ENCODE peak calls at places on chromosome 10, in eight cellular contexts. One of them, this sample, is unnamed.
A peak's percentile ranks its signal among the peaks of the same experiment; 100 is the strongest.

GRCh38 chr10:3251172-3251571 is 78.6 kb upstream of the PITRM1 start:
- DNase-seq in DND-41: peak; percentile 52
- DNase-seq in cardiac fibroblast: no peak
- DNase-seq in tibial nerve: no peak
- DNase-seq in type B pancreatic cell: no peak
- DNase-seq in fibroblast of the aortic adventitia: no peak
- DNase-seq in AG10803: no peak
- DNase-seq in OCI-LY7: no peak
- DNase-seq in this sample: no peak

GRCh38 chr10:114957673-114958072 is 19.7 kb downstream of the TRUB1 start:
- DNase-seq in DND-41: no peak
- DNase-seq in cardiac fibroblast: peak; percentile 27
- DNase-seq in tibial nerve: no peak
- DNase-seq in type B pancreatic cell: no peak
- DNase-seq in fibroblast of the aortic adventitia: peak; percentile 38
- DNase-seq in AG10803: peak; percentile 54
- DNase-seq in OCI-LY7: no peak
- DNase-seq in this sample: no peak

GRCh38 chr10:27072436-27073114 is 27.7 kb downstream of the ANKRD26 start:
- DNase-seq in DND-41: peak; percentile 16
- DNase-seq in cardiac fibroblast: peak; percentile 1
- DNase-seq in tibial nerve: no peak
- DNase-seq in type B pancreatic cell: no peak
- DNase-seq in fibroblast of the aortic adventitia: no peak
- DNase-seq in AG10803: no peak
- DNase-seq in OCI-LY7: no peak
- DNase-seq in this sample: no peak

GRCh38 chr10:119177708-119178370 is 773 bp downstream of the PRDX3 start:
- DNase-seq in DND-41: peak; percentile 17
- DNase-seq in cardiac fibroblast: no peak
- DNase-seq in tibial nerve: no peak
- DNase-seq in type B pancreatic cell: no peak
- DNase-seq in fibroblast of the aortic adventitia: no peak
- DNase-seq in AG10803: no peak
- DNase-seq in OCI-LY7: no peak
- DNase-seq in this sample: no peak

GRCh38 chr10:72935358-72935757 is 19.2 kb downstream of the PLA2G12B start:
- DNase-seq in DND-41: no peak
- DNase-seq in cardiac fibroblast: no peak
- DNase-seq in tibial nerve: no peak
- DNase-seq in type B pancreatic cell: no peak
- DNase-seq in fibroblast of the aortic adventitia: no peak
- DNase-seq in AG10803: no peak
- DNase-seq in OCI-LY7: no peak
- DNase-seq in this sample: no peak

GRCh38 chr10:98309366-98310355 is 41.7 kb upstream of the LOXL4 start:
- DNase-seq in DND-41: peak; percentile 8
- DNase-seq in cardiac fibroblast: peak; percentile 87
- DNase-seq in tibial nerve: peak; percentile 67
- DNase-seq in type B pancreatic cell: peak; percentile 84
- DNase-seq in fibroblast of the aortic adventitia: peak; percentile 88
- DNase-seq in AG10803: peak; percentile 83
- DNase-seq in OCI-LY7: peak; percentile 10
- DNase-seq in this sample: peak; percentile 78

GRCh38 chr10:110457851-110458582 is 39.7 kb upstream of the DUSP5 start:
- DNase-seq in DND-41: no peak
- DNase-seq in cardiac fibroblast: no peak
- DNase-seq in tibial nerve: no peak
- DNase-seq in type B pancreatic cell: no peak
- DNase-seq in fibroblast of the aortic adventitia: no peak
- DNase-seq in AG10803: no peak
- DNase-seq in OCI-LY7: peak; percentile 82
- DNase-seq in this sample: no peak

GRCh38 chr10:819326-819725 is 112.2 kb downstream of the LARP4B start:
- DNase-seq in DND-41: no peak
- DNase-seq in cardiac fibroblast: peak; percentile 39
- DNase-seq in tibial nerve: no peak
- DNase-seq in type B pancreatic cell: no peak
- DNase-seq in fibroblast of the aortic adventitia: peak; percentile 62
- DNase-seq in AG10803: peak; percentile 86
- DNase-seq in OCI-LY7: no peak
- DNase-seq in this sample: no peak

GRCh38 chr10:71975891-71976725 is 11.9 kb downstream of the CHST3 start:
- DNase-seq in DND-41: no peak
- DNase-seq in cardiac fibroblast: peak; percentile 71
- DNase-seq in tibial nerve: peak; percentile 59
- DNase-seq in type B pancreatic cell: no peak
- DNase-seq in fibroblast of the aortic adventitia: peak; percentile 73
- DNase-seq in AG10803: peak; percentile 57
- DNase-seq in OCI-LY7: no peak
- DNase-seq in this sample: no peak

GRCh38 chr10:132460691-132461090 is 63.7 kb downstream of the PWWP2B start:
- DNase-seq in DND-41: no peak
- DNase-seq in cardiac fibroblast: no peak
- DNase-seq in tibial nerve: no peak
- DNase-seq in type B pancreatic cell: no peak
- DNase-seq in fibroblast of the aortic adventitia: no peak
- DNase-seq in AG10803: no peak
- DNase-seq in OCI-LY7: no peak
- DNase-seq in this sample: no peak

GRCh38 chr10:88428442-88428841 is 154.7 kb downstream of the RNLS start:
- DNase-seq in DND-41: no peak
- DNase-seq in cardiac fibroblast: no peak
- DNase-seq in tibial nerve: no peak
- DNase-seq in type B pancreatic cell: no peak
- DNase-seq in fibroblast of the aortic adventitia: peak; percentile 34
- DNase-seq in AG10803: peak; percentile 18
- DNase-seq in OCI-LY7: no peak
- DNase-seq in this sample: no peak

DNA sequence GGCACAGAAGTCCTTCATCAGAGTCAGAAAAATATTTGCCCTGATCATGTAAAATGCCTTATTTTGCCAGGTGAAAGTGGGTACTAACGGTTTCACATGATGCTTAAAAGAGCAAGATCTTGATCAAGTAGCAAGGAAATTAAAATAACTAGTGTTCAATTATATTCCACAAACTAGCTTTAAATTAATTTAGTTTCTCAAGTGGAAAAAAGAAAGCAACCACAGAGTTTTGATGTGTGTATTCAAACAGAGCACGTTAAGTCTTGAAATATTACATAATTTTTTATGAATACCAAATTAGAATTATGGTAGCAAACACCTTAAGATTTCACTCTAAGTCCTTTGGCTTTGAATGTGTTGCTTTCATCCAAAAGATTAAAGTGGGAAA is 47.3 kb downstream of the PIP4K2A start:
- DNase-seq in DND-41: no peak
- DNase-seq in cardiac fibroblast: no peak
- DNase-seq in tibial nerve: no peak
- DNase-seq in type B pancreatic cell: no peak
- DNase-seq in fibroblast of the aortic adventitia: no peak
- DNase-seq in AG10803: no peak
- DNase-seq in OCI-LY7: no peak
- DNase-seq in this sample: no peak
- TF ChIP-seq CTCF in DND-41: no peak
- TF ChIP-seq CTCF in cardiac fibroblast: no peak
- TF ChIP-seq CTCF in tibial nerve: no peak
- TF ChIP-seq CTCF in type B pancreatic cell: no peak
- TF ChIP-seq CTCF in fibroblast of the aortic adventitia: no peak
- TF ChIP-seq CTCF in AG10803: no peak
- TF ChIP-seq CTCF in OCI-LY7: no peak
- TF ChIP-seq CTCF in this sample: no peak

DNA sequence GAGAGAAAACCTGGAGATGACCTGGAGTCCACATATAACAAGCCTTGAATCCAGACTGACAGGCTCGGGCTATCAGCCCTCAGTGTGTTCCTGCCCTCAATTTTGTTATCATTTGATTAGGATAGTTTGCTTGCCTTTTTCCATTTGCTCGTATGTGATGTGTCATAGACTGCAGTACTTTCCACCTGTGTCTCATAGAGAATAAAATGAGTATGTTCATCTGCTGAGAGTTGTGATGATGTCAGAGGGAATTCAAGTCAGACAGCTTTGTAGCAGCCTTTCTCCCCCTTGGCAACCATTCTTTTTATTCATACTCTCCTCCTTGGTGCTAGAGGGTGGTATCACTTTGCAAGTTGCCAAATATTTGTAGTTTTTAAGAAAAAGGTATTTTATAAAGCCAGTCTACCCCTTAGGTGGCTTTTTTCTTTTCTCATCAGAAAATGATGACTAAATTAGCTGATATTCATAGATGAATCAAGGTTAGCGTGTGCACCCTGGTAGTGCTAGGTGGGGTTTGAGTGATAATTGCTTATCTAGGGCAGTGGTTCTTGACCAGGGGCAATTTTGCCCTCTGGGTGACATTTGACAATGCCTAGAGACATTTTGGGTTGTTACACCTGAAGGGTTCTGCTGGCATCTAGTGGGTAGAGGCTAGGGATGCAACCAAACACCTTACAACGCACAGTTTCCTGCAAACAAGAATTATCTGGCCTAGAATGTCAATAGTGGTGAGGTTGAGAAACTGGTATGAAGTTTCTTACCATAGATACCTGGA is 5.4 kb downstream of the SGPL1 start:
- DNase-seq in DND-41: no peak
- DNase-seq in cardiac fibroblast: no peak
- DNase-seq in tibial nerve: no peak
- DNase-seq in type B pancreatic cell: no peak
- DNase-seq in fibroblast of the aortic adventitia: no peak
- DNase-seq in AG10803: no peak
- DNase-seq in OCI-LY7: peak; percentile 11
- DNase-seq in this sample: no peak
- TF ChIP-seq CTCF in DND-41: peak; percentile 35
- TF ChIP-seq CTCF in cardiac fibroblast: no peak
- TF ChIP-seq CTCF in tibial nerve: no peak
- TF ChIP-seq CTCF in type B pancreatic cell: no peak
- TF ChIP-seq CTCF in fibroblast of the aortic adventitia: no peak
- TF ChIP-seq CTCF in AG10803: no peak
- TF ChIP-seq CTCF in OCI-LY7: peak; percentile 37
- TF ChIP-seq CTCF in this sample: no peak

GRCh38 chr10:95559466-95559865 is 1.7 kb downstream of the SORBS1 start:
- DNase-seq in DND-41: no peak
- DNase-seq in cardiac fibroblast: no peak
- DNase-seq in tibial nerve: no peak
- DNase-seq in type B pancreatic cell: no peak
- DNase-seq in fibroblast of the aortic adventitia: no peak
- DNase-seq in AG10803: no peak
- DNase-seq in OCI-LY7: no peak
- DNase-seq in this sample: no peak

GRCh38 chr10:95558593-95559320 is 2.4 kb downstream of the SORBS1 start:
- DNase-seq in DND-41: no peak
- DNase-seq in cardiac fibroblast: no peak
- DNase-seq in tibial nerve: no peak
- DNase-seq in type B pancreatic cell: no peak
- DNase-seq in fibroblast of the aortic adventitia: no peak
- DNase-seq in AG10803: no peak
- DNase-seq in OCI-LY7: no peak
- DNase-seq in this sample: no peak

GRCh38 chr10:95560288-95561199 is 627 bp downstream of the SORBS1 start:
- DNase-seq in DND-41: no peak
- DNase-seq in cardiac fibroblast: peak; percentile 53
- DNase-seq in tibial nerve: peak; percentile 30
- DNase-seq in type B pancreatic cell: peak; percentile 72
- DNase-seq in fibroblast of the aortic adventitia: peak; percentile 37
- DNase-seq in AG10803: peak; percentile 28
- DNase-seq in OCI-LY7: peak; percentile 39
- DNase-seq in this sample: peak; percentile 25

GRCh38 chr10:95562326-95562725 is 1.2 kb upstream of the SORBS1 start:
- DNase-seq in DND-41: no peak
- DNase-seq in cardiac fibroblast: no peak
- DNase-seq in tibial nerve: no peak
- DNase-seq in type B pancreatic cell: no peak
- DNase-seq in fibroblast of the aortic adventitia: no peak
- DNase-seq in AG10803: no peak
- DNase-seq in OCI-LY7: no peak
- DNase-seq in this sample: no peak

GRCh38 chr10:95561200-95562177 is at the start of gene SORBS1:
- DNase-seq in DND-41: no peak
- DNase-seq in cardiac fibroblast: peak; percentile 96
- DNase-seq in tibial nerve: peak; percentile 92
- DNase-seq in type B pancreatic cell: peak; percentile 95
- DNase-seq in fibroblast of the aortic adventitia: peak; percentile 88
- DNase-seq in AG10803: peak; percentile 92
- DNase-seq in OCI-LY7: peak; percentile 91
- DNase-seq in this sample: peak; percentile 94
- TF ChIP-seq CTCF in DND-41: no peak
- TF ChIP-seq CTCF in cardiac fibroblast: no peak
- TF ChIP-seq CTCF in tibial nerve: no peak
- TF ChIP-seq CTCF in type B pancreatic cell: no peak
- TF ChIP-seq CTCF in fibroblast of the aortic adventitia: no peak
- TF ChIP-seq CTCF in AG10803: no peak
- TF ChIP-seq CTCF in OCI-LY7: no peak
- TF ChIP-seq CTCF in this sample: no peak

GRCh38 chr10:58963101-58963534 is 213.3 kb upstream of the PHYHIPL start:
- DNase-seq in DND-41: peak; percentile 4
- DNase-seq in cardiac fibroblast: no peak
- DNase-seq in tibial nerve: no peak
- DNase-seq in type B pancreatic cell: no peak
- DNase-seq in fibroblast of the aortic adventitia: no peak
- DNase-seq in AG10803: no peak
- DNase-seq in OCI-LY7: peak; percentile 7
- DNase-seq in this sample: no peak
- TF ChIP-seq CTCF in DND-41: peak; percentile 28
- TF ChIP-seq CTCF in cardiac fibroblast: peak; percentile 33
- TF ChIP-seq CTCF in tibial nerve: peak; percentile 32
- TF ChIP-seq CTCF in type B pancreatic cell: peak; percentile 67
- TF ChIP-seq CTCF in fibroblast of the aortic adventitia: no peak
- TF ChIP-seq CTCF in AG10803: no peak
- TF ChIP-seq CTCF in OCI-LY7: peak; percentile 74
- TF ChIP-seq CTCF in this sample: peak; percentile 39

DNA sequence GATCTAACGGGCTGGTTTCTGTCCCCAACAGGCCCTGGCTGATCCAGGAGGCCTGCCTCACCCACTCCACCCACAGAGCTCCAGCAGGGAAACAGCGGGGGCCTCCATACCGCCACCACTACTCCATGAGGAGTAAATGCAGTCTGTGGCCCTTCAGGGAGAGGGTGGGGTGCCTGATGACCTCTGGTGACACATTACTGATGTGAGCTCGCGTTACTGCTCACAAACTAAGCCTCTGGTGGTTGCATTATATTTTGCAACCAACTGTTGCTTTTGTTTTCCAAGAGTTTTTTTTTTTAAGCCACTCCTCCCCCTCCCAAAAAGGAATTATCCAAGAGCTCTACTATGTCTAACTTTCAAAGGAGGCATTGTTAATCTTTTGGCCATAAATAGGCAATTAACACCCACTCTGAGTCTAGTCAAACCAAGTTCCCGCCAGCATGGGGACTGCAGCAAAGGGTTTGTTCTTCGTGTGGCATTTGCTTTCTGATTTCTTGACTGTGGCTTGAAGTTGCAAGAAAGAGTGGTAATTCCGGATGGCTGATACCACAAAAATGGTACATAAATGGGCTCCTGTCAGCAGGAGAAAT is 72.6 kb downstream of the FAM53B start:
- DNase-seq in DND-41: no peak
- DNase-seq in cardiac fibroblast: peak; percentile 50
- DNase-seq in tibial nerve: peak; percentile 51
- DNase-seq in type B pancreatic cell: no peak
- DNase-seq in fibroblast of the aortic adventitia: peak; percentile 38
- DNase-seq in AG10803: peak; percentile 54
- DNase-seq in OCI-LY7: no peak
- DNase-seq in this sample: no peak
- TF ChIP-seq CTCF in DND-41: no peak
- TF ChIP-seq CTCF in cardiac fibroblast: peak; percentile 9
- TF ChIP-seq CTCF in tibial nerve: peak; percentile 65
- TF ChIP-seq CTCF in type B pancreatic cell: peak; percentile 61
- TF ChIP-seq CTCF in fibroblast of the aortic adventitia: peak; percentile 28
- TF ChIP-seq CTCF in AG10803: peak; percentile 18
- TF ChIP-seq CTCF in OCI-LY7: no peak
- TF ChIP-seq CTCF in this sample: no peak

GRCh38 chr10:66627156-66627555 is 298.7 kb upstream of the LRRTM3 start:
- DNase-seq in DND-41: no peak
- DNase-seq in cardiac fibroblast: no peak
- DNase-seq in tibial nerve: no peak
- DNase-seq in type B pancreatic cell: no peak
- DNase-seq in fibroblast of the aortic adventitia: no peak
- DNase-seq in AG10803: no peak
- DNase-seq in OCI-LY7: peak; percentile 1
- DNase-seq in this sample: no peak
- TF ChIP-seq CTCF in DND-41: no peak
- TF ChIP-seq CTCF in cardiac fibroblast: peak; percentile 19
- TF ChIP-seq CTCF in tibial nerve: no peak
- TF ChIP-seq CTCF in type B pancreatic cell: peak; percentile 39
- TF ChIP-seq CTCF in fibroblast of the aortic adventitia: no peak
- TF ChIP-seq CTCF in AG10803: no peak
- TF ChIP-seq CTCF in OCI-LY7: peak; percentile 45
- TF ChIP-seq CTCF in this sample: no peak

This sample was measured in mesothelial cell of epicardium.